ENCODE peak calls at places on chromosomes 1 and 21, in seven cellular contexts. W, V, X, J, D, F and Y are unnamed samples.
A peak's percentile ranks its signal among the peaks of the same experiment; 100 is the strongest.

GRCh38 chr1:1623181-1623630 is 7.9 kb downstream of the MIB2 start:
- DNase-seq in W (no peak), V (no peak), X (no peak), J (no peak), D (no peak), F (no peak), Y (no peak)

GRCh38 chr1:62437273-62437945 is 560 bp downstream of the USP1 start:
- DNase-seq in W (peak; percentile 83), V (no peak), X (peak; percentile 39), J (peak; percentile 18), D (peak; percentile 11), F (no peak), Y (peak; percentile 46)

GRCh38 chr21:33412832-33413519 is 9.8 kb downstream of the IFNGR2 start:
- DNase-seq in W (peak; percentile 59), V (no peak), X (no peak), J (no peak), D (no peak), F (no peak), Y (no peak)

GRCh38 chr1:243447342-243447741 is 191.5 kb downstream of the SDCCAG8 start:
- DNase-seq in W (no peak), V (no peak), X (no peak), J (no peak), D (peak; percentile 40), F (no peak), Y (peak; percentile 5)

GRCh38 chr1:89528382-89528780 is 3.8 kb downstream of the LRRC8B start:
- DNase-seq in W (no peak), V (no peak), X (no peak), J (no peak), D (no peak), F (no peak), Y (no peak)

GRCh38 chr1:89842547-89843278 is 21.9 kb downstream of the LRRC8D start:
- DNase-seq in W (no peak), V (no peak), X (no peak), J (no peak), D (peak; percentile 47), F (no peak), Y (no peak)

GRCh38 chr1:197327776-197328364 is 59.8 kb downstream of the CRB1 start:
- DNase-seq in W (no peak), V (no peak), X (no peak), J (no peak), D (peak; percentile 9), F (no peak), Y (no peak)

GRCh38 chr1:38791892-38792291 is 67.7 kb downstream of the RRAGC start:
- DNase-seq in W (no peak), V (no peak), X (no peak), J (no peak), D (no peak), F (no peak), Y (no peak)

GRCh38 chr1:94038511-94038910 is 82.4 kb downstream of the ABCA4 start:
- DNase-seq in W (no peak), V (no peak), X (no peak), J (no peak), D (peak; percentile 49), F (no peak), Y (no peak)

GRCh38 chr1:23274134-23274505 is 56.8 kb upstream of the HTR1D start:
- DNase-seq in W (no peak), V (no peak), X (no peak), J (no peak), D (no peak), F (no peak), Y (no peak)

GRCh38 chr21:37548521-37548981 is 182.0 kb downstream of the DYRK1A start:
- DNase-seq in W (no peak), V (no peak), X (no peak), J (no peak), D (no peak), F (no peak), Y (no peak)

GRCh38 chr1:184973308-184974085 is 811 bp downstream of the NIBAN1 start:
- DNase-seq in W (no peak), V (peak; percentile 66), X (peak; percentile 56), J (peak; percentile 27), D (peak; percentile 64), F (peak; percentile 49), Y (no peak)

GRCh38 chr1:184971522-184972265 is 2.6 kb downstream of the NIBAN1 start:
- DNase-seq in W (no peak), V (no peak), X (no peak), J (no peak), D (no peak), F (no peak), Y (no peak)

GRCh38 chr1:184972281-184973055 is 1.8 kb downstream of the NIBAN1 start:
- DNase-seq in W (no peak), V (no peak), X (no peak), J (no peak), D (peak; percentile 64), F (no peak), Y (no peak)

GRCh38 chr1:184974086-184974836 is at the start of gene NIBAN1:
- DNase-seq in W (peak; percentile 68), V (peak; percentile 81), X (peak; percentile 59), J (peak; percentile 14), D (peak; percentile 44), F (peak; percentile 73), Y (peak; percentile 0)

DNA sequence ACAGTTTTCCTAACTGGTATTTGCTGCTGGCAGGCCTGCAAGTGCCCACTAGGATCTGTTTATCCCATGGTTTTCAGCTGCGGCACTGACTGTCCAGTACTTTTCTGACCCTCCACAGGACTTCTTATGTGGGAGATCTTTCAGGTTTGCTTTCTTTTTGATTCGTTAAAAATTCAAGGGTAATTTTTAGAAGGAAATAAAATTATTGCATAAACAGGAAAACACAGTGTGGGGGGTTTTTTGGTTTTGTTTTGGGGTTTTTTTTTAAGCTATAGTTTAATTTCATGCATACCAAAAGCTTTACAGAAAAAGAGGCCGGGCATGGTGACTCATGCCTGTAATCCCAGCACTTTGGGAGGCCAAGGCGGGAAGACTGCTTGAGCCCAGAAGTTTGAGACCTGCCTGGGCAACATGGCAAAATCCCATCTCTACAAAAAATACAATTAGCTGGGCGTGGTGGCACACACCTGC is 3.6 kb downstream of the NIBAN1 start:
- DNase-seq in W (no peak), V (no peak), X (no peak), J (no peak), D (peak; percentile 39), F (no peak), Y (no peak)
- H3K27ac ChIP-seq in W (peak overlapping the region; percentile 77), V (peak overlapping the region; percentile 88), X (no peak overlapping the region), J (no peak overlapping the region), D (peak overlapping the region; percentile 6), F (peak overlapping the region; percentile 84), Y (no peak overlapping the region)

GRCh38 chr1:12278998-12279397 is 49.2 kb downstream of the VPS13D start:
- DNase-seq in W (no peak), V (no peak), X (no peak), J (no peak), D (no peak), F (no peak), Y (no peak)

GRCh38 chr1:12275370-12275769 is 45.5 kb downstream of the VPS13D start:
- DNase-seq in W (no peak), V (peak; percentile 18), X (peak; percentile 34), J (peak; percentile 5), D (no peak), F (peak; percentile 36), Y (no peak)

GRCh38 chr1:12276225-12276624 is 46.4 kb downstream of the VPS13D start:
- DNase-seq in W (no peak), V (no peak), X (no peak), J (peak; percentile 41), D (peak; percentile 19), F (no peak), Y (no peak)

GRCh38 chr1:12282142-12282541 is 52.3 kb downstream of the VPS13D start:
- DNase-seq in W (no peak), V (no peak), X (no peak), J (no peak), D (no peak), F (no peak), Y (no peak)

DNA sequence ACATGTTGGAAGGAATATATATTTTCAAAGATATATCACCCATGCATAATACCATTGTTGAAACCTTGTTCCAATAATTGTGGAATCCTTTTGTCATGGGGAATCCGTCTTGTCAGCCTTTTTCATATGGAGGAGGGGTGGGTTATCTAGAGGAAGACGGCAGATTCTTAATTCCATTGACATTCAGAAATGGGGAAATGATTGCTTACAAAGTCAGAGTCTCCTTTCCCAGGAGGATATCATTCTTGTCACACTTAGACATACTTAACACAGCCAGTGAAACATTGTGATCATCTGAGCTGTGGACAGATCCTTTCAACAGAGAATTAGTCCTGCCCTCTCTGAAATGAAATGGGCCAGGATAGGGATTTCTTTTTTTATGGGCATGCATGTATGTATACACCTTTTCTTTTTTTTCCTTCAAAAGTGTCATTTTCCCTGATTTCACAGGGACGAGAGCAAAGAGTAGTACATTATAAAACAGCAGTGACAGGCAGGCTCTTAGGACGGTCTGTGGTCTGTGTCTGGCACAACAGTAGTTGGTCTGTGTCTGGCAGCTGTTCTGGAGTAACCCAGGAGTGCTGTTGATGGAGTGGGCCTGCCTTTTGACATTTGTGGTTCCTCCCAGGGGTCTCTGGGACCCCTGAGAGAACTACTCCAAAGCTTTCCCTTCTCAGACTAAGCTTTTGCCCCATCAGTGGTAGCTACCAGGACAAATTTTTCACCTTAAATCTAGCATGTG is 50.1 kb downstream of the VPS13D start:
- DNase-seq in W (no peak), V (no peak), X (no peak), J (no peak), D (no peak), F (no peak), Y (no peak)
- H3K36me3 ChIP-seq in W (no peaks in the 10 kb centered on the region), V (peaks cover 3% of the 10 kb centered on the region), X (peaks cover 67% of the 10 kb centered on the region), J (peaks cover 87% of the 10 kb centered on the region), D (peaks cover 26% of the 10 kb centered on the region), F (peaks cover 100% of the 10 kb centered on the region), Y (peaks cover 21% of the 10 kb centered on the region)

DNA sequence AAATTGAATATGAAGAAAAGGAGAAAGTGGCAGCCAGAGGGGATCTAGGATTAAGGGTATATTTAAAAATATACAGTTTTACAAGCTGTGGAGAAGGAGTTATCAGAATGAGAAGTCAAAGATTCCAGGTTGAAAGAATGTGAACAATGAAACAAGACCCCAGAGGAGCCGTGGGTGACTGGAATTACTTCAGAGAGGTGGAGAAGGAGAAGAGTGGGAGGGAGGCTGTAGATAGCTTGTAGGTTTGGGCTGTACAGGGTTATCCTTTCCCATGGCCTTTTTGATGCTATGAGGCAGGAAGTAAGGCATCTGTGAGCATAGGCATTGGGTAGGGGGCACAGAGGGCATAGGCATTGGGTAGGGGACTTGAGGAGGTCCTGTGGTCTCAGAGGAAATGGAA is 5.2 kb upstream of the S100A11 start:
- DNase-seq in W (no peak), V (no peak), X (no peak), J (no peak), D (no peak), F (no peak), Y (no peak)
- H3K27ac ChIP-seq in W (no peak overlapping the region), V (no peak overlapping the region), X (no peak overlapping the region), J (no peak overlapping the region), D (no peak overlapping the region), F (no peak overlapping the region), Y (no peak overlapping the region)

DNA sequence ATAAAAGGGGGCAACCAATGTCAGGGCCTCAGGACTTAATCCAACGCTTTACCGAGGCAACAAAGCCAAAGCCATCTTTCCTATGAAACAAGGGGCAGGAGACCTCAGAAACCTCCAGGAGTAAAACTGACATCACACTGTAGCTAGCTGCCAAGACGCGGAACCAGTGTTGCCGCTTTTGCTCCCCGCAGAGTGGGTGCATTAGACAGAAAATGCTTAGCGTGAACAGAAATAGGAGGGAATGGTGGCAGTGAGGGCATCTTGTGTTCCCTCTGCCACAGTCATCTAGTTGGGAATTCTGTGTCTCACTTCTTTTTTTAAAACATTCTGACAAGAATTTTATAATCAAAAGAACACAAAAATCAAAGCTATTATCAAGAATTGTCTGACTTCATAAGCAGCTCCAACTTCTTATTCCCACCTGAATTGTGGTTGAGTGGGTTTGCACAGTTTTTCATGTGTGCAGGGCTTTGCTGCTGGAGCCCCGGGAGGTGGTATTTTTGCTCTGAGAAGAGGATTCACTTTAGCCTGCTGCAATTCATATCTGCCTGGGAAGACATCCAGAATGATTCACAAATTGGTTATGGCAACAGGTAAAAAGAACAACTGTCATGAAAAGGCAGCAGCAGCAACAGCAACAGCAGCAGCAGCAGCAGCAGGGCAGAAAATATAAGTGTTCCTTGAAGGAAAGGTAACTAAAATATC is 82.2 kb upstream of the DIRAS3 start:
- DNase-seq in W (no peak), V (no peak), X (no peak), J (no peak), D (no peak), F (no peak), Y (no peak)
- H3K36me3 ChIP-seq in W (no peaks in the 10 kb centered on the region), V (no peaks in the 10 kb centered on the region), X (no peaks in the 10 kb centered on the region), J (peaks cover 100% of the 10 kb centered on the region), D (peaks cover 21% of the 10 kb centered on the region), F (peaks cover 44% of the 10 kb centered on the region), Y (no peaks in the 10 kb centered on the region)